ENCODE peak calls at places on chromosomes 7 and 10, in eight cellular contexts. One of them, this sample, is unnamed. For H3K36me3, the result is how much of the 10 kb centered on the place peaks cover.

GRCh38 chr7:159207398-159207797 is 62.7 kb upstream of the VIPR2 start:
- ATAC-seq in HCT116: no peak
- ATAC-seq in upper lobe of left lung: no peak
- ATAC-seq in K562: no peak
- ATAC-seq in GM12878: no peak
- ATAC-seq in HepG2: no peak
- ATAC-seq in GM23338: no peak
- ATAC-seq in Panc1: no peak
- ATAC-seq in this sample: no peak

GRCh38 chr10:28594401-28594800 is 61.5 kb downstream of the WAC start:
- ATAC-seq in HCT116: no peak
- ATAC-seq in Panc1: no peak
- ATAC-seq in K562: no peak
- ATAC-seq in GM23338: no peak
- ATAC-seq in GM12878: no peak
- ATAC-seq in upper lobe of left lung: no peak
- ATAC-seq in HepG2: no peak
- ATAC-seq in this sample: no peak

GRCh38 chr7:148480479-148481146 is 110.0 kb upstream of the C7orf33 start:
- ATAC-seq in GM12878: no peak
- ATAC-seq in Panc1: no peak
- ATAC-seq in HCT116: no peak
- ATAC-seq in K562: no peak
- ATAC-seq in HepG2: peak
- ATAC-seq in GM23338: no peak
- ATAC-seq in upper lobe of left lung: peak
- ATAC-seq in this sample: no peak

GRCh38 chr10:70558295-70558694 is 44.2 kb downstream of the PRF1 start:
- ATAC-seq in upper lobe of left lung: no peak
- ATAC-seq in HCT116: no peak
- ATAC-seq in K562: no peak
- ATAC-seq in GM23338: no peak
- ATAC-seq in HepG2: no peak
- ATAC-seq in GM12878: no peak
- ATAC-seq in Panc1: no peak
- ATAC-seq in this sample: no peak

GRCh38 chr7:121005996-121006565 is 17.6 kb downstream of the CPED1 start:
- ATAC-seq in HCT116: no peak
- ATAC-seq in upper lobe of left lung: no peak
- ATAC-seq in K562: peak
- ATAC-seq in HepG2: no peak
- ATAC-seq in Panc1: no peak
- ATAC-seq in GM23338: no peak
- ATAC-seq in GM12878: no peak
- ATAC-seq in this sample: no peak

GRCh38 chr7:30487371-30487770 is 8.8 kb upstream of the NOD1 start:
- ATAC-seq in GM12878: no peak
- ATAC-seq in GM23338: no peak
- ATAC-seq in K562: no peak
- ATAC-seq in HepG2: no peak
- ATAC-seq in Panc1: no peak
- ATAC-seq in HCT116: no peak
- ATAC-seq in upper lobe of left lung: no peak
- ATAC-seq in this sample: no peak

GRCh38 chr7:148147438-148147837 is 443.1 kb upstream of the C7orf33 start:
- ATAC-seq in K562: no peak
- ATAC-seq in GM23338: no peak
- ATAC-seq in Panc1: no peak
- ATAC-seq in HCT116: no peak
- ATAC-seq in upper lobe of left lung: peak
- ATAC-seq in HepG2: no peak
- ATAC-seq in GM12878: no peak
- ATAC-seq in this sample: no peak

GRCh38 chr10:101972761-101973160 is 83.2 kb downstream of the ARMH3 start:
- ATAC-seq in GM12878: peak
- ATAC-seq in K562: no peak
- ATAC-seq in GM23338: no peak
- ATAC-seq in HepG2: no peak
- ATAC-seq in Panc1: no peak
- ATAC-seq in HCT116: no peak
- ATAC-seq in upper lobe of left lung: no peak
- ATAC-seq in this sample: no peak

GRCh38 chr7:15463801-15464761 is 97.7 kb downstream of the AGMO start:
- ATAC-seq in Panc1: no peak
- ATAC-seq in upper lobe of left lung: peak
- ATAC-seq in HCT116: no peak
- ATAC-seq in GM23338: no peak
- ATAC-seq in GM12878: no peak
- ATAC-seq in HepG2: no peak
- ATAC-seq in K562: no peak
- ATAC-seq in this sample: peak

GRCh38 chr10:113558336-113558735 is 5.5 kb downstream of the HABP2 start:
- ATAC-seq in GM23338: peak
- ATAC-seq in Panc1: no peak
- ATAC-seq in GM12878: no peak
- ATAC-seq in HepG2: no peak
- ATAC-seq in K562: peak
- ATAC-seq in HCT116: no peak
- ATAC-seq in upper lobe of left lung: no peak
- ATAC-seq in this sample: no peak

GRCh38 chr10:11225935-11226334 is 208.3 kb downstream of the CELF2 start:
- ATAC-seq in upper lobe of left lung: peak
- ATAC-seq in GM23338: peak
- ATAC-seq in Panc1: no peak
- ATAC-seq in GM12878: peak
- ATAC-seq in K562: peak
- ATAC-seq in HepG2: no peak
- ATAC-seq in HCT116: no peak
- ATAC-seq in this sample: no peak

GRCh38 chr10:34473174-34474059 is 341.7 kb downstream of the PARD3 start:
- ATAC-seq in HCT116: no peak
- ATAC-seq in HepG2: peak
- ATAC-seq in K562: no peak
- ATAC-seq in GM23338: no peak
- ATAC-seq in upper lobe of left lung: no peak
- ATAC-seq in Panc1: no peak
- ATAC-seq in GM12878: no peak
- ATAC-seq in this sample: no peak

GRCh38 chr10:74753295-74754211 is 72.8 kb upstream of the KAT6B start:
- ATAC-seq in GM23338: peak
- ATAC-seq in K562: no peak
- ATAC-seq in upper lobe of left lung: peak
- ATAC-seq in GM12878: no peak
- ATAC-seq in HCT116: no peak
- ATAC-seq in HepG2: no peak
- ATAC-seq in Panc1: peak
- ATAC-seq in this sample: no peak

GRCh38 chr7:116547347-116547746 is 22.5 kb downstream of the CAV1 start:
- ATAC-seq in GM23338: no peak
- ATAC-seq in Panc1: no peak
- ATAC-seq in GM12878: no peak
- ATAC-seq in HCT116: no peak
- ATAC-seq in upper lobe of left lung: peak
- ATAC-seq in HepG2: no peak
- ATAC-seq in K562: no peak
- ATAC-seq in this sample: peak

GRCh38 chr7:159096736-159097581 is 47.7 kb downstream of the VIPR2 start:
- ATAC-seq in Panc1: no peak
- ATAC-seq in GM12878: no peak
- ATAC-seq in HCT116: no peak
- ATAC-seq in K562: no peak
- ATAC-seq in HepG2: no peak
- ATAC-seq in upper lobe of left lung: no peak
- ATAC-seq in GM23338: no peak
- ATAC-seq in this sample: peak

GRCh38 chr7:41976411-41976810 is 260.6 kb downstream of the GLI3 start:
- ATAC-seq in HepG2: no peak
- ATAC-seq in GM12878: no peak
- ATAC-seq in Panc1: no peak
- ATAC-seq in upper lobe of left lung: no peak
- ATAC-seq in K562: no peak
- ATAC-seq in HCT116: no peak
- ATAC-seq in GM23338: no peak
- ATAC-seq in this sample: no peak

GRCh38 chr7:100783804-100784203 is 43.5 kb downstream of the EPHB4 start:
- ATAC-seq in HCT116: no peak
- ATAC-seq in Panc1: no peak
- ATAC-seq in GM12878: no peak
- ATAC-seq in HepG2: no peak
- ATAC-seq in GM23338: no peak
- ATAC-seq in K562: no peak
- ATAC-seq in upper lobe of left lung: no peak
- ATAC-seq in this sample: no peak

GRCh38 chr7:132402751-132403245 is 173.5 kb downstream of the PLXNA4 start:
- ATAC-seq in upper lobe of left lung: no peak
- ATAC-seq in GM23338: peak
- ATAC-seq in K562: no peak
- ATAC-seq in HCT116: no peak
- ATAC-seq in GM12878: no peak
- ATAC-seq in Panc1: peak
- ATAC-seq in HepG2: no peak
- ATAC-seq in this sample: peak

GRCh38 chr7:139614886-139615285 is 91.4 kb downstream of the CLEC2L start:
- ATAC-seq in Panc1: no peak
- ATAC-seq in HepG2: peak
- ATAC-seq in GM12878: no peak
- ATAC-seq in GM23338: no peak
- ATAC-seq in upper lobe of left lung: no peak
- ATAC-seq in K562: no peak
- ATAC-seq in HCT116: no peak
- ATAC-seq in this sample: no peak

GRCh38 chr10:90088008-90088322 is 386.6 kb downstream of the KIF20B start:
- ATAC-seq in HCT116: no peak
- ATAC-seq in HepG2: no peak
- ATAC-seq in K562: no peak
- ATAC-seq in GM12878: no peak
- ATAC-seq in GM23338: no peak
- ATAC-seq in Panc1: no peak
- ATAC-seq in upper lobe of left lung: no peak
- ATAC-seq in this sample: no peak

GRCh38 chr10:71064413-71065118 is 147.8 kb upstream of the UNC5B start:
- ATAC-seq in GM12878: no peak
- ATAC-seq in GM23338: no peak
- ATAC-seq in K562: peak
- ATAC-seq in HCT116: peak
- ATAC-seq in HepG2: no peak
- ATAC-seq in Panc1: no peak
- ATAC-seq in upper lobe of left lung: no peak
- ATAC-seq in this sample: no peak

DNA sequence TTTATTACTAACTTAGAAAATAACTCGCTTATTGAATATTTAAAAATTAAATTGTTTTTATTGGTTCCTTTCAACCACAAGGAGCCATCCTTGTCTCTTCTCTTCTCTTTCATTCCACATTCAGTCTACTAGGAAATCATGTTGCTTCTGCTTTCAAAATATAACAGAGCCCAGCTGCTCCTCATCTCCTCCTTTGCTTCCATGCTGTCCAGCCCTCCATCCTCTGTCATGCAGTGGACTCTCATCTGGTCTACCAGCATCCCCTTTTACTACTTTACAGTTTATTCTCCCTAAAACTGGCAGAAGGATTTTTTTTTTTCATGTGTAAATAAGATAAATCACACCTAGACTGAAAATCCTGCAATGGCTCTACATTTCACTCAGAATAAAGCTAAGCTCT is 198.2 kb upstream of the CSTF2T start:
- ATAC-seq in upper lobe of left lung: no peak
- ATAC-seq in Panc1: no peak
- ATAC-seq in GM12878: no peak
- ATAC-seq in HepG2: no peak
- ATAC-seq in GM23338: no peak
- ATAC-seq in K562: no peak
- ATAC-seq in HCT116: no peak
- ATAC-seq in this sample: no peak
- H3K27ac ChIP-seq in upper lobe of left lung: no peak
- H3K27ac ChIP-seq in Panc1: no peak
- H3K27ac ChIP-seq in GM12878: no peak
- H3K27ac ChIP-seq in HepG2: no peak
- H3K27ac ChIP-seq in GM23338: no peak
- H3K27ac ChIP-seq in K562: no peak
- H3K27ac ChIP-seq in HCT116: no peak
- H3K27ac ChIP-seq in this sample: no peak

GRCh38 chr10:99880071-99880835 is 97.8 kb downstream of the ABCC2 start:
- ATAC-seq in upper lobe of left lung: no peak
- ATAC-seq in Panc1: no peak
- ATAC-seq in GM23338: no peak
- ATAC-seq in HCT116: no peak
- ATAC-seq in HepG2: no peak
- ATAC-seq in K562: no peak
- ATAC-seq in GM12878: no peak
- ATAC-seq in this sample: peak
- H3K36me3 ChIP-seq in upper lobe of left lung: under half
- H3K36me3 ChIP-seq in Panc1: under half
- H3K36me3 ChIP-seq in GM23338: half or more
- H3K36me3 ChIP-seq in HCT116: half or more
- H3K36me3 ChIP-seq in HepG2: under half
- H3K36me3 ChIP-seq in K562: under half
- H3K36me3 ChIP-seq in GM12878: under half
- H3K36me3 ChIP-seq in this sample: under half

GRCh38 chr7:4181446-4181845 is 500.6 kb upstream of the FOXK1 start:
- ATAC-seq in HepG2: no peak
- ATAC-seq in upper lobe of left lung: no peak
- ATAC-seq in K562: no peak
- ATAC-seq in HCT116: no peak
- ATAC-seq in Panc1: no peak
- ATAC-seq in GM12878: no peak
- ATAC-seq in GM23338: no peak
- ATAC-seq in this sample: no peak
- TF ChIP-seq POLR2AphosphoS5 in HepG2: no peak
- TF ChIP-seq POLR2AphosphoS5 in upper lobe of left lung: no peak
- TF ChIP-seq POLR2AphosphoS5 in K562: no peak
- TF ChIP-seq POLR2AphosphoS5 in HCT116: no peak
- TF ChIP-seq POLR2AphosphoS5 in Panc1: no peak
- TF ChIP-seq POLR2AphosphoS5 in GM12878: no peak
- TF ChIP-seq POLR2AphosphoS5 in GM23338: no peak
- TF ChIP-seq POLR2AphosphoS5 in this sample: no peak

DNA sequence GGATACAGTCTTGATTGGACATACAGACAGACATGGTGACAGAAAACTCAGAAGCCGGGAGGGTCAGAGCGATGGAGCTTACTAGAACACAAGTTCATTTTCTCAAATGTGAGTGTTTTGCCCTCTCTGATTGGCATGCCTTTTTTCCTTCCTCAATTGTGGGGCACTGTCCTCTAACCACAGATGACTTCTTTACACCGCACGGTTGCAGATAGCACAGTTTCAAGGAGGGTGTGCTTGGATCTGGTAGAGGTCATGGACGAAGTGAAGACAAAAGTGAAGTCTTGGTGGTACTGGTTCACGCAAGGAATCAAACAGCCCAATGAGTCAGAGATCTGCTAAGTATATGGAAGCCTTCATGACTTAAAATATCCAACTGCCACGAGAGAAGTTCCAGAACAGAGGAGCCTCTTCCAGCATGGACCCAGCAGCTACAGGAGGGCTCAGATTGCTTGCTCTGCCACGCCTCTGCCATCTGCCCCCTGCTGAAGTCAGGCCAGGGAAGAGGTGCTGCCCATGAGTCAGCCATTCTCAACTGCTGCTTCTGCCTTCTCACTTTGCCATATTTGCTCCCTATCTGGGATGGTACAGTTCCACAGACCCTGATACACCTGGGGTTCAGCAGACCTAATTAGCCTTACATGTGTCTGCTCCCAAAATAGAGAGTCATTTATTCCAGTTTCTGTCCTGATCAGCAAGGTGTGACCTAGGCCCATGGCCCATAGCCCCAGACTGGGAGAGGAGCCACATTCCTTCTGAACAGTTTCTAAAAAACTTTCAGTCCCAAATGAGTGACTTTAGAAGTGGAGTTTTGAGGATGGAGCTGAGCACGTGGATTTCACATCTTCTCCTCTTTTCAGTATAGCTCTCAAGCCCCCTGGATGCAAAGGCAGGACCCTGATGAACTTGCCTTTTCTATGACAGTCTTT is 413.8 kb downstream of the KCNMA1 start:
- ATAC-seq in HCT116: no peak
- ATAC-seq in upper lobe of left lung: peak
- ATAC-seq in GM23338: no peak
- ATAC-seq in HepG2: no peak
- ATAC-seq in K562: no peak
- ATAC-seq in Panc1: no peak
- ATAC-seq in GM12878: no peak
- ATAC-seq in this sample: no peak
- H3K27ac ChIP-seq in HCT116: no peak
- H3K27ac ChIP-seq in upper lobe of left lung: no peak
- H3K27ac ChIP-seq in GM23338: no peak
- H3K27ac ChIP-seq in HepG2: no peak
- H3K27ac ChIP-seq in K562: no peak
- H3K27ac ChIP-seq in Panc1: no peak
- H3K27ac ChIP-seq in GM12878: no peak
- H3K27ac ChIP-seq in this sample: no peak